ENCODE peak calls at places on chromosomes 3 and 15, in nine cellular contexts. P is BE2C; O is memory B cell; D is activated CD4-positive, alpha-beta T cell treated with anti-CD3 and anti-CD28 coated beads, Interleukin-2, amount 10 ng/mL, durations not matched to agents 7 days and 5 days; I is GM06990; U is DMS53; L is stimulated activated CD4-positive, alpha-beta T cell treated with anti-CD3 and anti-CD28 coated beads, Interleukin-2, amount 100 ng/mL, for 48 hours; K is BJ; V is tibial nerve. Y is an unnamed sample.

GRCh38 chr3:15204005-15204404 is 2.0 kb upstream of the CAPN7 start:
- DNase-seq in P (no peak), O (no peak), D (no peak), I (no peak), U (no peak), L (no peak), K (no peak), V (no peak), Y (no peak)

GRCh38 chr15:83809345-83809744 is 155.4 kb downstream of the ADAMTSL3 start:
- DNase-seq in P (no peak), O (no peak), D (no peak), I (no peak), U (no peak), L (no peak), K (no peak), V (no peak), Y (no peak)

GRCh38 chr3:49471856-49472495 is 1.9 kb downstream of the DAG1 start:
- DNase-seq in P (no peak), O (no peak), D (no peak), I (no peak), U (no peak), L (no peak), K (no peak), V (no peak), Y (no peak)

GRCh38 chr15:89444855-89445254 is 51.5 kb downstream of the RHCG start:
- DNase-seq in P (no peak), O (no peak), D (no peak), I (no peak), U (no peak), L (no peak), K (no peak), V (no peak), Y (no peak)

GRCh38 chr3:70277304-70277703 is 35.1 kb downstream of the MDFIC2 start:
- DNase-seq in P (no peak), O (no peak), D (no peak), I (no peak), U (peak; percentile 61), L (no peak), K (no peak), V (no peak), Y (no peak)

GRCh38 chr3:44342191-44342790 is 3.7 kb downstream of the TCAIM start:
- DNase-seq in P (no peak), O (no peak), D (no peak), I (no peak), U (no peak), L (no peak), K (no peak), V (no peak), Y (no peak)

GRCh38 chr3:5796541-5796940 is 609.0 kb downstream of the EDEM1 start:
- DNase-seq in P (no peak), O (no peak), D (no peak), I (no peak), U (no peak), L (no peak), K (no peak), V (no peak), Y (no peak)

GRCh38 chr15:73741401-73741836 is 11.7 kb downstream of the INSYN1 start:
- DNase-seq in P (no peak), O (no peak), D (no peak), I (no peak), U (no peak), L (no peak), K (no peak), V (no peak), Y (no peak)

GRCh38 chr15:74631087-74631385 is 15.4 kb downstream of the CLK3 start:
- DNase-seq in P (no peak), O (no peak), D (no peak), I (no peak), U (no peak), L (no peak), K (no peak), V (no peak), Y (no peak)

GRCh38 chr15:49495993-49496747 is 73.1 kb downstream of the FGF7 start:
- DNase-seq in P (no peak), O (no peak), D (no peak), I (no peak), U (no peak), L (no peak), K (no peak), V (no peak), Y (no peak)

GRCh38 chr3:139120336-139120971 is 75.8 kb upstream of the PRR23C start:
- DNase-seq in P (no peak), O (no peak), D (no peak), I (no peak), U (peak; percentile 7), L (no peak), K (peak; percentile 64), V (no peak), Y (no peak)

GRCh38 chr3:30315452-30315851 is 290.9 kb upstream of the TGFBR2 start:
- DNase-seq in P (no peak), O (no peak), D (no peak), I (no peak), U (no peak), L (no peak), K (no peak), V (no peak), Y (no peak)

GRCh38 chr3:170992854-170993253 is 33.7 kb downstream of the SLC2A2 start:
- DNase-seq in P (no peak), O (no peak), D (no peak), I (no peak), U (no peak), L (no peak), K (no peak), V (no peak), Y (no peak)

GRCh38 chr15:43209059-43209824 is 11.6 kb downstream of the EPB42 start:
- DNase-seq in P (no peak), O (no peak), D (no peak), I (no peak), U (peak; percentile 74), L (no peak), K (no peak), V (no peak), Y (no peak)

GRCh38 chr15:92391640-92392039 is 2.0 kb upstream of the ST8SIA2 start:
- DNase-seq in P (peak; percentile 61), O (no peak), D (peak; percentile 32), I (no peak), U (peak; percentile 31), L (no peak), K (no peak), V (no peak), Y (peak; percentile 75)

GRCh38 chr15:91055548-91056331 is 33.3 kb upstream of the VPS33B start:
- DNase-seq in P (peak; percentile 75), O (no peak), D (peak; percentile 42), I (no peak), U (peak; percentile 93), L (peak; percentile 34), K (no peak), V (peak; percentile 22), Y (peak; percentile 62)

GRCh38 chr15:63076136-63077005 is 33.8 kb downstream of the TPM1 start:
- DNase-seq in P (no peak), O (no peak), D (no peak), I (no peak), U (no peak), L (no peak), K (no peak), V (no peak), Y (no peak)

GRCh38 chr3:112304611-112305010 is 10.6 kb upstream of the SLC9C1 start:
- DNase-seq in P (no peak), O (no peak), D (no peak), I (no peak), U (peak; percentile 8), L (no peak), K (no peak), V (no peak), Y (no peak)

GRCh38 chr3:121330586-121330985 is 215.2 kb downstream of the POLQ start:
- DNase-seq in P (no peak), O (no peak), D (no peak), I (no peak), U (no peak), L (no peak), K (no peak), V (no peak), Y (no peak)

GRCh38 chr3:172696357-172696756 is 14.5 kb downstream of the NCEH1 start:
- DNase-seq in P (no peak), O (no peak), D (no peak), I (no peak), U (no peak), L (no peak), K (no peak), V (no peak), Y (no peak)

GRCh38 chr15:80825361-80826030 is 46.3 kb downstream of the CEMIP start:
- DNase-seq in P (no peak), O (no peak), D (no peak), I (no peak), U (peak; percentile 17), L (no peak), K (peak; percentile 47), V (no peak), Y (no peak)

GRCh38 chr15:101121511-101122090 is 130.2 kb downstream of the CHSY1 start:
- DNase-seq in P (peak; percentile 88), O (peak; percentile 37), D (peak; percentile 69), I (peak; percentile 64), U (peak; percentile 50), L (peak; percentile 40), K (no peak), V (peak; percentile 27), Y (peak; percentile 72)

GRCh38 chr15:90617171-90617570 is 87.4 kb downstream of the CRTC3 start:
- DNase-seq in P (no peak), O (no peak), D (no peak), I (no peak), U (no peak), L (no peak), K (no peak), V (no peak), Y (no peak)

GRCh38 chr3:66405701-66406091 is 95.1 kb downstream of the LRIG1 start:
- DNase-seq in P (peak; percentile 35), O (no peak), D (no peak), I (no peak), U (no peak), L (no peak), K (no peak), V (no peak), Y (no peak)

GRCh38 chr15:38768970-38769369 is 204.4 kb upstream of the RASGRP1 start:
- DNase-seq in P (peak; percentile 13), O (no peak), D (no peak), I (no peak), U (no peak), L (no peak), K (no peak), V (peak; percentile 32), Y (no peak)

GRCh38 chr15:100036030-100036429 is 302.8 kb upstream of the LYSMD4 start:
- DNase-seq in P (no peak), O (no peak), D (no peak), I (no peak), U (no peak), L (no peak), K (no peak), V (no peak), Y (no peak)

GRCh38 chr3:39150170-39150802 is 3.1 kb downstream of the CSRNP1 start:
- DNase-seq in P (peak; percentile 58), O (no peak), D (no peak), I (no peak), U (peak; percentile 9), L (no peak), K (no peak), V (no peak), Y (no peak)

GRCh38 chr3:142779591-142779990 is 55.8 kb downstream of the TRPC1 start:
- DNase-seq in P (no peak), O (no peak), D (no peak), I (no peak), U (no peak), L (no peak), K (no peak), V (no peak), Y (no peak)

GRCh38 chr3:137768361-137769320 is 4.5 kb downstream of the SOX14 start:
- DNase-seq in P (no peak), O (no peak), D (no peak), I (no peak), U (peak; percentile 45), L (no peak), K (no peak), V (no peak), Y (no peak)

GRCh38 chr3:54891540-54891897 is 36.3 kb downstream of the LRTM1 start:
- DNase-seq in P (peak; percentile 58), O (no peak), D (no peak), I (no peak), U (peak; percentile 88), L (no peak), K (peak; percentile 96), V (peak; percentile 56), Y (no peak)